ENCODE peak calls at places on chromosomes 16 and 17, in eight cellular contexts. I is ascending aorta; X is CD4-positive, alpha-beta T cell; F is activated B cell treated with CpG ODN at 0.5 μM for 24 hours; Q is astrocyte of the cerebellum; T is NCI-H446 treated with DMSO at 0.1 percent for 48 hours; R is nephron progenitor cell; D is NCI-H774. W is an unnamed sample.

GRCh38 chr16:54503436-54503835 is 216.8 kb upstream of the IRX3 start:
- DNase-seq in X (no peak), D (no peak), Q (peak), I (no peak), T (peak), R (no peak), F (no peak), W (no peak)

GRCh38 chr17:72970794-72971512 is 121.5 kb downstream of the SLC39A11 start:
- DNase-seq in X (no peak), F (no peak), D (no peak), Q (no peak), R (no peak), T (no peak), I (no peak), W (no peak)

GRCh38 chr16:2710021-2710710 is 9.9 kb downstream of the PRSS27 start:
- DNase-seq in Q (no peak), F (no peak), X (no peak), R (no peak), I (no peak), T (no peak), D (no peak), W (no peak)

GRCh38 chr17:64219571-64219970 is 43.5 kb downstream of the TEX2 start:
- DNase-seq in D (no peak), R (no peak), F (no peak), Q (no peak), X (no peak), T (no peak), I (no peak), W (no peak)

GRCh38 chr16:19304670-19305240 is 19.2 kb downstream of the CLEC19A start:
- DNase-seq in I (no peak), D (no peak), F (no peak), Q (no peak), T (no peak), X (no peak), R (no peak), W (no peak)

GRCh38 chr17:47810901-47811635 is 10.5 kb downstream of the OSBPL7 start:
- DNase-seq in F (no peak), Q (no peak), X (no peak), T (no peak), R (no peak), D (no peak), I (no peak), W (no peak)

GRCh38 chr16:57564571-57565270 is 22.3 kb downstream of the ADGRG5 start:
- DNase-seq in Q (no peak), F (no peak), X (no peak), T (no peak), I (no peak), R (no peak), D (no peak), W (no peak)

GRCh38 chr17:4319221-4319620 is 47.3 kb downstream of the UBE2G1 start:
- DNase-seq in X (no peak), I (no peak), Q (no peak), D (no peak), T (no peak), F (no peak), R (no peak), W (no peak)

GRCh38 chr17:57946798-57947358 is 8.3 kb downstream of the CUEDC1 start:
- DNase-seq in I (no peak), F (peak), Q (peak), D (peak), R (no peak), X (no peak), T (no peak), W (no peak)

GRCh38 chr17:6716736-6717135 is 3.6 kb upstream of the SLC13A5 start:
- DNase-seq in X (no peak), Q (no peak), I (no peak), T (no peak), F (no peak), D (no peak), R (no peak), W (no peak)

GRCh38 chr17:1001640-1002411 is 4.9 kb downstream of the TIMM22 start:
- DNase-seq in I (no peak), Q (no peak), D (no peak), R (no peak), T (no peak), X (no peak), F (no peak), W (no peak)

GRCh38 chr16:70612931-70613330 is 33.4 kb upstream of the IL34 start:
- DNase-seq in X (no peak), F (no peak), R (no peak), I (no peak), T (no peak), Q (no peak), D (no peak), W (no peak)

W was measured in LNCaP clone FGC.